ENCODE peak calls at places on chromosomes 2 and 18, in seven cellular contexts. H, R, N, F, W, V and D are unnamed samples.

GRCh38 chr2:163658556-163658955 is 77.3 kb downstream of the FIGN start:
- DNase-seq in H (no peak), W (no peak), N (no peak), V (no peak), F (no peak), R (no peak), D (peak; percentile 40)

GRCh38 chr2:67840460-67841068 is 222.2 kb downstream of the C1D start:
- DNase-seq in F (peak; percentile 73), W (no peak), H (peak; percentile 75), N (peak; percentile 82), V (peak; percentile 35), R (no peak), D (peak; percentile 81)

GRCh38 chr2:218375212-218375611 is 6.9 kb upstream of the SLC11A1 start:
- DNase-seq in W (no peak), N (peak; percentile 81), F (no peak), R (no peak), H (no peak), V (no peak), D (peak; percentile 82)

GRCh38 chr2:18074476-18074875 is 196.0 kb downstream of the KCNS3 start:
- DNase-seq in V (no peak), F (no peak), N (no peak), H (no peak), R (no peak), W (no peak), D (no peak)

GRCh38 chr18:76496200-76496890 is 1.3 kb upstream of the ZNF516 start:
- DNase-seq in N (peak; percentile 87), H (peak; percentile 55), V (peak; percentile 42), W (peak; percentile 34), R (no peak), F (peak; percentile 67), D (peak; percentile 82)

GRCh38 chr2:188314314-188315054 is 22.8 kb downstream of the GULP1 start:
- DNase-seq in F (no peak), V (no peak), R (no peak), W (no peak), H (no peak), N (no peak), D (no peak)

GRCh38 chr2:102971661-102972060 is 209.8 kb downstream of the TMEM182 start:
- DNase-seq in N (no peak), V (no peak), F (no peak), R (no peak), H (no peak), W (no peak), D (no peak)

GRCh38 chr2:236157815-236158498 is 10.2 kb downstream of the GBX2 start:
- DNase-seq in R (peak; percentile 59), H (no peak), F (no peak), N (no peak), V (no peak), W (no peak), D (no peak)

GRCh38 chr2:216922170-216922780 is 62.4 kb upstream of the TNP1 start:
- DNase-seq in R (no peak), W (no peak), V (no peak), F (no peak), N (no peak), H (no peak), D (no peak)

GRCh38 chr18:78154444-78154843 is 825.2 kb upstream of the SALL3 start:
- DNase-seq in V (no peak), H (no peak), N (no peak), F (no peak), W (no peak), R (no peak), D (no peak)

GRCh38 chr2:39571197-39571731 is 94.5 kb upstream of the TMEM178A start:
- DNase-seq in W (no peak), N (no peak), F (no peak), H (no peak), V (no peak), R (no peak), D (peak; percentile 50)

GRCh38 chr2:10252202-10252601 is 50.5 kb upstream of the HPCAL1 start:
- DNase-seq in F (no peak), H (no peak), R (no peak), N (no peak), W (no peak), V (no peak), D (no peak)

GRCh38 chr2:128413718-128414341 is 95.2 kb upstream of the HS6ST1 start:
- DNase-seq in R (peak; percentile 38), W (no peak), F (peak; percentile 82), H (no peak), V (no peak), N (no peak), D (no peak)

GRCh38 chr2:66490588-66491001 is 55.7 kb downstream of the MEIS1 start:
- DNase-seq in H (no peak), V (no peak), F (no peak), R (no peak), W (no peak), N (peak; percentile 49), D (peak; percentile 52)